ENCODE peak calls at places on chromosome 15, in four cellular contexts. C is fibroblast of lung, Q is HCT116, W is HepG2. F is an unnamed sample.

GRCh38 chr15:58980351-58980939 is 7.0 kb upstream of the RNF111 start:
- DNase-seq in Q (peak; percentile 32), C (peak; percentile 73), W (peak; percentile 23), F (peak; percentile 60)

GRCh38 chr15:89647191-89647851 is 7.9 kb downstream of the KIF7 start:
- DNase-seq in Q (peak; percentile 23), C (peak; percentile 53), W (peak; percentile 57), F (peak; percentile 67)

GRCh38 chr15:70125605-70126004 is 27.9 kb upstream of the TLE3 start:
- DNase-seq in Q (no peak), W (no peak), C (no peak), F (no peak)

GRCh38 chr15:57654136-57654845 is 52.2 kb upstream of the POLR2M start:
- DNase-seq in Q (no peak), W (no peak), C (peak; percentile 85), F (no peak)

GRCh38 chr15:98150531-98150930 is 190.0 kb downstream of the ARRDC4 start:
- DNase-seq in Q (no peak), W (no peak), C (no peak), F (no peak)

GRCh38 chr15:68440136-68440535 is 8.2 kb upstream of the ITGA11 start:
- DNase-seq in W (no peak), C (no peak), Q (no peak), F (no peak)

GRCh38 chr15:29613951-29614382 is 208.3 kb downstream of the TJP1 start:
- DNase-seq in Q (peak; percentile 33), C (no peak), W (peak; percentile 29), F (peak; percentile 56)

GRCh38 chr15:72237286-72238224 is 6.6 kb upstream of the PKM start:
- DNase-seq in Q (peak; percentile 92), C (peak; percentile 97), W (peak; percentile 85), F (peak; percentile 93)

GRCh38 chr15:36106640-36107335 is 472.6 kb upstream of the CDIN1 start:
- DNase-seq in Q (no peak), C (no peak), W (no peak), F (no peak)

GRCh38 chr15:89978914-89979313 is 22.2 kb upstream of the ZNF710 start:
- DNase-seq in C (no peak), Q (no peak), W (no peak), F (no peak)

GRCh38 chr15:66170042-66170441 is 83.5 kb downstream of the MEGF11 start:
- DNase-seq in Q (no peak), C (no peak), W (no peak), F (no peak)

GRCh38 chr15:89361451-89362202 is 27.0 kb upstream of the POLG start:
- DNase-seq in C (peak; percentile 64), W (peak; percentile 22), Q (no peak), F (peak; percentile 75)

GRCh38 chr15:41842229-41842628 is 3.6 kb downstream of the PLA2G4B start:
- DNase-seq in W (no peak), C (no peak), Q (no peak), F (no peak)

GRCh38 chr15:41838400-41838897 is at the start of gene PLA2G4B:
- DNase-seq in C (no peak), Q (no peak), W (no peak), F (no peak)

GRCh38 chr15:41840673-41841072 is 2.0 kb downstream of the PLA2G4B start:
- DNase-seq in W (no peak), C (no peak), Q (no peak), F (no peak)

GRCh38 chr15:41841131-41841530 is 2.5 kb downstream of the PLA2G4B start:
- DNase-seq in C (no peak), Q (no peak), W (no peak), F (no peak)

GRCh38 chr15:41840092-41840491 is 1.4 kb downstream of the PLA2G4B start:
- DNase-seq in C (no peak), Q (no peak), W (no peak), F (no peak)
- H3K4me1 ChIP-seq in C (no peaks in the 10 kb centered on the region), Q (peaks cover 9% of the 10 kb centered on the region), W (no peaks in the 10 kb centered on the region), F (peaks cover 13% of the 10 kb centered on the region)

GRCh38 chr15:32723171-32723948 is 5.6 kb downstream of the GREM1 start:
- DNase-seq in Q (no peak), C (no peak), W (no peak), F (no peak)
- TF ChIP-seq EZH2 in Q (no peak), C (no peak), W (no peak), F (no peak)

GRCh38 chr15:78855746-78856145 is 16.9 kb upstream of the MORF4L1 start:
- DNase-seq in Q (no peak), C (no peak), W (no peak), F (no peak)

GRCh38 chr15:78854973-78855372 is 17.7 kb upstream of the MORF4L1 start:
- DNase-seq in W (no peak), Q (no peak), C (no peak), F (no peak)

DNA sequence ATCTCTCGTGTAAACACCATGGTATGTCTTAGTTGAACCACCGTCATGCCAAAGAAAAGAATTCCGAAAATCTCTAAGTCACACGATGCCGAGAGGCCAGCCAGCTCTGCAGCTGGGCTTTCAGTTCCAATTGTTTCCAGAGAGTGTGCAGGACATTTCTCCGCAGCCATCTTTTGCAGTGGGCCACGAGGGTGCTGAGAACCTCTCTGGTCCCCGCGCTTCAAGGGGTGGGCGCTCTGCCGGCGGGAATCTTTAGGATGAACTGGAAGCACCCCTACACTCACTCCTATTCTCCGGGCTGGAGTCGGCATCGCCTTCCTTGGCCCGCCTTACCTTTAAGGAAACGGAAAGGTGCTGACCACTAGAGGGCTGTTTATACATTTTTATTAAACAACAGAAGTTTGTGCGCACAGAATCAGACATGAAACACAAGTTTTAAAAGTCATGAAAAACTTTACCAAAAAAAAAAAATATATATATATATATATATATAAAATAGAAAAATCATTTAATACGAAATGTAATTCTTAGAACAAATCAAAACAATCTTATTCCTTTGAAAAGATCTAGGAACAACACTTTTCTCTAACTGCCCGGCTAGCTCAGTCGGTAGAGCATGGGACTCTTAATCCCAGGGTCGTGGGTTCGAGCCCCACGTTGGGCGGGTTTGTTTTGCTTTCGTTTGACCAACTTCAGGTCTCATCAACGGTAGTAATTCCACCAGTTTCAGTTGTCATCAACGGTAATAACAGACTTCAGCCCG is 12.5 kb upstream of the MORF4L1 start:
- DNase-seq in W (peak; percentile 74), Q (peak; percentile 79), C (peak; percentile 88), F (peak; percentile 92)
- H3K27ac ChIP-seq in W (peak overlapping the region; percentile 53), Q (peak overlapping the region; percentile 18), C (peak overlapping the region; percentile 80), F (peak overlapping the region; percentile 69)

DNA sequence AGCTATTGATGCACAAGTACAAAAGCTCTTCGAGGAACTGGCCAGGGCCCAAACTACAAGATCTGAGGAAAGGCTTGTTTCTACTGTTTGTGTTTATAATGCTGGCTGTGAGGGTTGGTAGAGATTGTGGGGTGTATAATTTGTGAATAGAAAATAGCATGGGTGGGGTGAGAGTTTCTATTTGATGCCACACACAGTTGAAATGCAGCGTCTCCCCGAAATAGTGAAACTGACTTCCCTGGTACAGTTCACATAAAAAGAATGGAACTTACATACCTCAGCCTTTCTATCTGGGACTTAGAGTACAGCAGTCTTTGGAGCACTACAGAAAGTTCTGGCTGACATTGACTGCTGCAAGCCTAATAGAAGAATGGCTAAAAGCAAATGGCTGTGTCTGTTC is 91.3 kb downstream of the DTWD1 start:
- DNase-seq in C (no peak), Q (no peak), W (no peak), F (no peak)
- H3K4me1 ChIP-seq in C (no peaks in the 10 kb centered on the region), Q (no peaks in the 10 kb centered on the region), W (no peaks in the 10 kb centered on the region), F (no peaks in the 10 kb centered on the region)

GRCh38 chr15:101251830-101252820 is at the start of gene CHSY1:
- DNase-seq in Q (peak; percentile 76), C (peak; percentile 95), W (peak; percentile 67), F (peak; percentile 94)
- TF ChIP-seq EZH2 in Q (no peak), C (no peak), W (no peak), F (no peak)

DNA sequence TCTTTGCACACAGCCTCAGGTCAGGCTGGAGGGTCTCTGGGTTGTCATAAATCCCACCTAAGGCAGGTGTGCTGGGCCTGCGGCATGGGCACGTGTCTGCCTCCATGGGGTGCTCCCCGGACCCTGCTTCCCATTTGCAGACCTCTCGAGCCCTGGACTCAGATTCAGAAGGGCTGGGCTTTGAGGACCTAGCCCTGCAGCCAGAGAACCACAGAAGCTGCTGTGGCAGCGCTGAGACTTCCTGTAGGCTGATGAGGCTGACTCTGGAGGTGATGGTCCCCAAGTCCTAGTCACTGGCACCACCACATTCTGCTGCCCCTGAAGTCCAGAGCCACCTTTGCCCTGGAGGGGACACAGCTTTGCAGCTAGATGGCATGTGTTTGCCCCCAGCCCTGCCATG is 156.4 kb downstream of the LRRC28 start:
- DNase-seq in W (no peak), C (no peak), Q (no peak), F (no peak)
- H3K27ac ChIP-seq in W (no peak overlapping the region), C (no peak overlapping the region), Q (no peak overlapping the region), F (no peak overlapping the region)

DNA sequence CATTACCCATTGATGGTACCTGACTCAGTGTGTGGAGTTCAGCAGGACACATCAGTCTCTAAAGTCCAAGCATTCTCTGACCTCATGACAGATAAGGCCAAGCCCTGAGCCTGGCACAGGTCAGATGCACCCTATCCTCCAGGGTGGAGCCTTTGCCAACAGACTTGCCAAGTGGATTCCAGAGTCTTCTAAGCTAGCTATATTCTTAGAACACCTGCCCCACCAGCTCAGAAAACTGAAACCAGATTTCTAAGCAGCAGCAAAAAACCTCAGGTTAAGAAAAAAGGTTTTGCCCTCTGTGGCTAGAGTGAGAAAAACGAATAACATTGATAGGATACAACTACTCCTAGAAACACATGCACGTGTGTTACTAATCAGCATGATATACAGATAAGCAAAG is 11.6 kb downstream of the RMDN3 start:
- DNase-seq in W (no peak), C (no peak), Q (no peak), F (no peak)
- H3K4me1 ChIP-seq in W (peaks cover 7% of the 10 kb centered on the region), C (peaks cover 17% of the 10 kb centered on the region), Q (no peaks in the 10 kb centered on the region), F (peaks cover 19% of the 10 kb centered on the region)

GRCh38 chr15:41881550-41881924 is 12.3 kb downstream of the SPTBN5 start:
- DNase-seq in Q (no peak), W (no peak), C (no peak), F (no peak)

GRCh38 chr15:41883484-41883825 is 10.4 kb downstream of the SPTBN5 start:
- DNase-seq in Q (no peak), C (no peak), W (no peak), F (no peak)

GRCh38 chr15:41882689-41883483 is 11.0 kb downstream of the SPTBN5 start:
- DNase-seq in C (no peak), Q (no peak), W (no peak), F (no peak)

GRCh38 chr15:41881086-41881485 is 12.8 kb downstream of the SPTBN5 start:
- DNase-seq in W (no peak), C (no peak), Q (no peak), F (no peak)

DNA sequence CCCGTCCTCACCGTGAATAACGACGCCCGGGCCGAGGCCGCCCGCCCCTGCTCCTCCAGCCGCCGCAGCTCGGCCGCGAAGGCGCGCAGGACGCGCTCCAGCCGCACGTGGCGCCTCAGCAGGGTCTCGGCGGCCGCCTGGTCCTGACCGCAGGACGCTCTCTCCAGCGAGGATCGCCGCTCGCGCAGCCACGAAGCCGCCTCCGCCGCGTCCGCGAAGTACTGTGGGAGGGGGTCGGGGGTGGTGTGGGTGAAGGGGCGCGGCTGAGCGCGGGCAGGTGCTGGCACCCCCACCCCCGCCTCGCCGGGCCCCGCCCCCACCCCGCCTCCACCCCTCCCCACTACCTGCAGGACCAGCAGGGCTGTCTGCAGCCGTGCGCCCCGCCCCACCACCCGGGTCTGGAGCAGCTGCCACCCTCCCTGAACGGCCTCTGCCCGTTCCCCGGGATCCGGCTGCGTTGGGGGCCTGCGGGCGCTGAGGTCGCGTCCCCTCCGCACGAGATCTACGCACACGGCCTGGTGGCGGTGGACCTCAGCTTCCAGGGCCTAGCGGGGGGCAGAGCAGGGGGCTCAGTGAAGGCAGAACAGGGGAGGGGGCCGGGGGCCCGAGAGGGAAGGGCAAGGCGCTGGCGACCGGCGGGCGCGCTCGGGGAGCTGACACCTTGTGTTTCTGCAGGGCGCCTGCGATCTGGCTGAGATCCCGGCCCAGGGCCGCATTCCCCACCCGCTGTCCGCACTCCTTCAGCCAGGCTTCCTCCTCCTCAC is 11.7 kb downstream of the SPTBN5 start:
- DNase-seq in C (no peak), Q (no peak), W (no peak), F (no peak)
- TF ChIP-seq EZH2 in C (no peak), Q (no peak), W (no peak), F (no peak)

F was measured in A673.